ENCODE peak calls at places on chromosomes 3 and 15, in ten cellular contexts. O, U, C, K, V, H, P, M, L and D are unnamed samples.

GRCh38 chr15:70321106-70321809 is 223.5 kb upstream of the TLE3 start:
- DNase-seq in O (no peak), U (no peak), C (no peak), K (no peak), V (no peak), H (no peak), P (no peak), M (no peak), L (peak), D (no peak)

GRCh38 chr15:64749167-64749566 is 26.2 kb downstream of the RBPMS2 start:
- DNase-seq in O (peak), U (no peak), C (peak), K (no peak), V (no peak), H (peak), P (no peak), M (peak), L (no peak), D (no peak)

GRCh38 chr3:48564022-48564421 is 441 bp upstream of the UCN2 start:
- DNase-seq in O (peak), U (no peak), C (no peak), K (no peak), V (peak), H (peak), P (peak), M (peak), L (peak), D (no peak)

GRCh38 chr3:101513419-101513986 is 491 bp upstream of the SENP7 start:
- DNase-seq in O (no peak), U (no peak), C (no peak), K (no peak), V (no peak), H (no peak), P (no peak), M (no peak), L (no peak), D (no peak)

GRCh38 chr15:46854559-46854958 is 862.7 kb upstream of the SEMA6D start:
- DNase-seq in O (no peak), U (no peak), C (no peak), K (no peak), V (no peak), H (no peak), P (no peak), M (no peak), L (no peak), D (no peak)

GRCh38 chr15:27527490-27528067 is 556.6 kb downstream of the GABRG3 start:
- DNase-seq in O (no peak), U (no peak), C (no peak), K (no peak), V (no peak), H (no peak), P (no peak), M (no peak), L (no peak), D (no peak)

GRCh38 chr3:186025161-186025560 is 83.7 kb downstream of the ETV5 start:
- DNase-seq in O (peak), U (no peak), C (no peak), K (no peak), V (no peak), H (peak), P (no peak), M (no peak), L (no peak), D (no peak)

GRCh38 chr3:149539491-149539890 is 65.0 kb downstream of the TM4SF4 start:
- DNase-seq in O (no peak), U (no peak), C (no peak), K (no peak), V (no peak), H (peak), P (no peak), M (no peak), L (no peak), D (no peak)

GRCh38 chr3:142852009-142852408 is 36.9 kb downstream of the PCOLCE2 start:
- DNase-seq in O (no peak), U (no peak), C (no peak), K (no peak), V (no peak), H (no peak), P (no peak), M (no peak), L (no peak), D (no peak)

DNA sequence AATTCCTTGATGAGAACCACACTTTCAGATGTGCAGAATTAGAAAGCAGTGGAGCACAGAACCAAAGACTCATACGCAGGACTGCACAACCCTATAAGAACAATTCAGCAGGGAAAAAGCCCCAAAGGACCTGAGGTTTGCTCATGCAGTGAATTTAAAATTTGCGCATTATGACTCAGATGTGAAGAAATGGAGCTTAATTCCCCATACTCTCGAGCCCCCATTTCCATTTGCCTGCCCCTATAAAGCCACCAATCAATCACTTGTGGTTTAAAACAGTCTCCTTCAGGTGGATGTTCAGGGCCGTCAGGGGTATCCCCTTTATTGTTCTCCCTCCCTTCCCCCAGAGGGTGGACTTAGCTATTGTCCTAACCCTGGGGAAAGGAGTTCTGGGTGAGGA is 221.2 kb downstream of the IGSF11 start:
- DNase-seq in O (no peak), U (no peak), C (no peak), K (no peak), V (no peak), H (no peak), P (no peak), M (no peak), L (no peak), D (no peak)
- H3K4me3 ChIP-seq in O (no peak), U (no peak), C (no peak), K (no peak), V (no peak), H (no peak), P (no peak), M (no peak), L (no peak), D (no peak)

GRCh38 chr3:197168606-197169005 is 129.8 kb downstream of the DLG1 start:
- DNase-seq in O (peak), U (no peak), C (peak), K (no peak), V (no peak), H (peak), P (no peak), M (no peak), L (no peak), D (peak)
- H3K4me3 ChIP-seq in O (no peak), U (no peak), C (no peak), K (no peak), V (no peak), H (no peak), P (no peak), M (no peak), L (no peak), D (no peak)

GRCh38 chr15:60421544-60421943 is 23.8 kb upstream of the ANXA2 start:
- DNase-seq in O (peak), U (no peak), C (no peak), K (no peak), V (no peak), H (peak), P (no peak), M (no peak), L (no peak), D (no peak)

GRCh38 chr15:60420322-60420721 is 22.5 kb upstream of the ANXA2 start:
- DNase-seq in O (no peak), U (no peak), C (no peak), K (no peak), V (no peak), H (no peak), P (no peak), M (no peak), L (no peak), D (no peak)

GRCh38 chr15:60424006-60424405 is 26.2 kb upstream of the ANXA2 start:
- DNase-seq in O (no peak), U (no peak), C (no peak), K (no peak), V (no peak), H (no peak), P (no peak), M (no peak), L (no peak), D (no peak)

GRCh38 chr15:60426870-60427528 is 29.2 kb upstream of the ANXA2 start:
- DNase-seq in O (peak), U (no peak), C (no peak), K (no peak), V (no peak), H (peak), P (no peak), M (no peak), L (no peak), D (no peak)

GRCh38 chr15:60423540-60423939 is 25.8 kb upstream of the ANXA2 start:
- DNase-seq in O (peak), U (no peak), C (peak), K (no peak), V (no peak), H (peak), P (no peak), M (no peak), L (no peak), D (peak)
- H3K4me3 ChIP-seq in O (no peak), U (no peak), C (no peak), K (no peak), V (no peak), H (no peak), P (no peak), M (no peak), L (no peak), D (no peak)

GRCh38 chr3:117887896-117888295 is 1146.8 kb downstream of the IGSF11 start:
- DNase-seq in O (no peak), U (no peak), C (peak), K (no peak), V (no peak), H (peak), P (no peak), M (no peak), L (no peak), D (no peak)

GRCh38 chr3:117887031-117887430 is 1147.6 kb downstream of the IGSF11 start:
- DNase-seq in O (no peak), U (no peak), C (no peak), K (no peak), V (no peak), H (no peak), P (no peak), M (no peak), L (no peak), D (no peak)

GRCh38 chr3:117886147-117886546 is 1148.5 kb downstream of the IGSF11 start:
- DNase-seq in O (no peak), U (no peak), C (no peak), K (no peak), V (no peak), H (peak), P (no peak), M (no peak), L (no peak), D (no peak)

DNA sequence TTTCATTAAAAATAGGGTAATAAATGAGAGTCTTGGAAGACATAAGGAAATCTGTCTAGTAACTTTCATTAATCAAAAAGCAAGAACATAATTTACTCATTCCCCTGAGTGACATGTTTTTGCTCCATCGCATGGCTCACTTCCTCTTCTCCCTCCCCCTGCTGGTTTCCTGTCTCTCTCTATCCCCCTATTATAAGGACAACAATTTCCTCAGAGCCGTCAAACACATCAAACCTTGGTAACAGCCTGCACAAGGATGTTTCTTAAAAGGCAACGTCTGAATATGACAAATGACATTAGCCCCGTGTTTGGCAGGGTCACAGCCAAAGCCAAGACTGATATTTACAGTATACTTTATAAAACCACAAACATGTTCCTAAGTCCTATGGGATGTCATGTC is 1149.6 kb downstream of the IGSF11 start:
- DNase-seq in O (no peak), U (no peak), C (no peak), K (no peak), V (no peak), H (peak), P (no peak), M (no peak), L (no peak), D (no peak)
- H3K4me3 ChIP-seq in O (no peak), U (no peak), C (no peak), K (no peak), V (no peak), H (no peak), P (no peak), M (no peak), L (no peak), D (no peak)